ENCODE peak calls at places on chromosome 5, in ten cellular contexts. C, U, S, B, K, I, R, O, M and F are unnamed samples.

GRCh38 chr5:146671561-146671960 is 155.6 kb upstream of the GPR151 start:
- DNase-seq in U (no peak), I (no peak), C (no peak), B (no peak), R (no peak), M (no peak), S (no peak), O (no peak), K (no peak), F (no peak)

GRCh38 chr5:167800405-167800804 is 491.0 kb upstream of the WWC1 start:
- DNase-seq in K (no peak), O (no peak), S (no peak), M (no peak), C (no peak), B (no peak), R (no peak), U (no peak), I (no peak), F (no peak)

GRCh38 chr5:99061299-99061698 is 132.5 kb upstream of the CHD1 start:
- DNase-seq in S (no peak), B (no peak), K (no peak), R (no peak), C (no peak), I (no peak), U (no peak), M (no peak), O (no peak), F (no peak)

GRCh38 chr5:173035904-173036707 is 20.0 kb upstream of the CREBRF start:
- DNase-seq in U (no peak), K (no peak), I (no peak), O (no peak), C (peak), M (no peak), S (no peak), B (no peak), R (no peak), F (no peak)

GRCh38 chr5:33343661-33344327 is 97.0 kb upstream of the TARS1 start:
- DNase-seq in B (no peak), S (no peak), O (no peak), R (no peak), M (no peak), K (no peak), U (no peak), I (peak), C (no peak), F (peak)

GRCh38 chr5:40385544-40385943 is 294.2 kb upstream of the PTGER4 start:
- DNase-seq in S (no peak), R (no peak), C (no peak), I (peak), K (no peak), M (no peak), U (peak), B (no peak), O (no peak), F (no peak)

GRCh38 chr5:157280927-157281326 is 15.0 kb downstream of the CYFIP2 start:
- DNase-seq in R (no peak), S (no peak), U (no peak), C (no peak), O (no peak), M (no peak), I (peak), K (no peak), B (no peak), F (peak)

GRCh38 chr5:90475436-90475980 is 844 bp downstream of the POLR3G start:
- DNase-seq in I (no peak), C (no peak), R (no peak), U (no peak), M (no peak), B (no peak), O (no peak), K (no peak), S (no peak), F (no peak)

GRCh38 chr5:150781706-150782614 is 3.4 kb downstream of the SMIM3 start:
- DNase-seq in I (peak), B (peak), S (no peak), U (peak), O (no peak), M (peak), R (no peak), K (peak), C (no peak), F (peak)

GRCh38 chr5:4584982-4585381 is 555.1 kb upstream of the ADAMTS16 start:
- DNase-seq in S (no peak), I (no peak), O (no peak), B (no peak), M (no peak), C (no peak), U (no peak), R (no peak), K (no peak), F (no peak)

GRCh38 chr5:174323878-174324281 is 278.4 kb downstream of the NSG2 start:
- DNase-seq in C (no peak), S (no peak), U (peak), K (no peak), B (peak), R (no peak), I (peak), O (no peak), M (no peak), F (no peak)

GRCh38 chr5:15752886-15753285 is 252.9 kb downstream of the FBXL7 start:
- DNase-seq in C (no peak), S (no peak), M (peak), U (no peak), R (no peak), K (peak), I (no peak), O (no peak), B (no peak), F (peak)

GRCh38 chr5:150486402-150487198 is 21.3 kb upstream of the NDST1 start:
- DNase-seq in O (peak), K (peak), S (peak), B (peak), I (peak), C (peak), U (peak), R (no peak), M (peak), F (no peak)

GRCh38 chr5:142697356-142697807 is 11.5 kb upstream of the FGF1 start:
- DNase-seq in K (no peak), S (no peak), R (no peak), M (peak), I (peak), U (peak), C (no peak), O (no peak), B (peak), F (no peak)

GRCh38 chr5:73777192-73777591 is 151.2 kb downstream of the ARHGEF28 start:
- DNase-seq in B (no peak), M (no peak), S (no peak), C (no peak), K (no peak), R (no peak), U (no peak), O (no peak), I (no peak), F (no peak)

GRCh38 chr5:126363658-126364057 is 59.6 kb upstream of the GRAMD2B start:
- DNase-seq in I (no peak), S (no peak), R (no peak), O (no peak), C (no peak), U (no peak), K (no peak), M (no peak), B (no peak), F (no peak)

GRCh38 chr5:72436796-72437471 is 70.3 kb downstream of the ZNF366 start:
- DNase-seq in S (no peak), K (no peak), C (no peak), R (no peak), I (peak), B (no peak), M (no peak), O (no peak), U (no peak), F (no peak)

GRCh38 chr5:52607425-52607824 is 180.3 kb upstream of the ITGA1 start:
- DNase-seq in C (no peak), K (no peak), S (no peak), U (no peak), M (no peak), O (no peak), I (no peak), R (no peak), B (no peak), F (no peak)

GRCh38 chr5:125835293-125836172 is 587.7 kb upstream of the GRAMD2B start:
- DNase-seq in I (peak), K (peak), S (no peak), O (no peak), B (no peak), R (no peak), C (no peak), U (peak), M (peak), F (peak)

GRCh38 chr5:153835891-153836515 is 202.7 kb downstream of the FAM114A2 start:
- DNase-seq in B (no peak), R (no peak), K (no peak), I (no peak), U (no peak), S (no peak), M (no peak), O (no peak), C (no peak), F (no peak)

GRCh38 chr5:132675936-132676689 is 2.3 kb downstream of the IL4 start:
- DNase-seq in K (no peak), I (no peak), B (peak), R (no peak), C (no peak), U (no peak), S (no peak), M (no peak), O (no peak), F (no peak)